ENCODE peak calls at places on chromosomes 4 and X, in five cellular contexts. K, N, V, U and H are unnamed samples.
A peak's percentile ranks its signal among the peaks of the same experiment; 100 is the strongest.

GRCh38 chr4:151166662-151167061 is 67.2 kb downstream of the RPS3A start:
- DNase-seq in K (no peak), N (peak; percentile 14), V (no peak), U (no peak), H (no peak)

GRCh38 chr4:1201851-1202525 is 29.6 kb upstream of the SPON2 start:
- DNase-seq in K (no peak), N (no peak), V (no peak), U (no peak), H (peak; percentile 35)

GRCh38 chrX:9522756-9523155 is 57.9 kb downstream of the TBL1X start:
- DNase-seq in K (no peak), N (no peak), V (no peak), U (no peak), H (no peak)

GRCh38 chr4:176883681-176884418 is 91.1 kb upstream of the VEGFC start:
- DNase-seq in K (no peak), N (peak; percentile 93), V (no peak), U (no peak), H (peak; percentile 80)

GRCh38 chrX:281166-281999 is at the start of gene PLCXD1:
- DNase-seq in K (peak; percentile 96), N (no peak), V (no peak), U (peak; percentile 21), H (peak; percentile 28)

GRCh38 chr4:159206427-159206871 is 103.6 kb downstream of the RAPGEF2 start:
- DNase-seq in K (no peak), N (peak; percentile 35), V (no peak), U (peak; percentile 81), H (no peak)

GRCh38 chrX:155767101-155767878 is 113.9 kb upstream of the VAMP7 start:
- DNase-seq in K (peak; percentile 87), N (peak; percentile 51), V (peak; percentile 71), U (peak; percentile 36), H (peak; percentile 68)

GRCh38 chrX:140701480-140701879 is 8.1 kb upstream of the LINC00632 start:
- DNase-seq in K (peak; percentile 35), N (peak; percentile 58), V (no peak), U (peak; percentile 28), H (peak; percentile 59)

GRCh38 chr4:29970626-29971025 is 749.5 kb upstream of the PCDH7 start:
- DNase-seq in K (peak; percentile 72), N (peak; percentile 50), V (peak; percentile 37), U (no peak), H (no peak)

GRCh38 chr4:84477738-84478137 is 21.4 kb downstream of the NKX6-1 start:
- DNase-seq in K (no peak), N (no peak), V (no peak), U (no peak), H (no peak)

GRCh38 chrX:136067946-136068345 is 79.4 kb upstream of the FHL1 start:
- DNase-seq in K (no peak), N (no peak), V (no peak), U (no peak), H (no peak)

GRCh38 chrX:33307954-33308353 is 96.6 kb upstream of the DMD start:
- DNase-seq in K (no peak), N (peak; percentile 1), V (no peak), U (no peak), H (no peak)

GRCh38 chrX:42943051-42943450 is 165.1 kb upstream of the PPP1R2C start:
- DNase-seq in K (no peak), N (no peak), V (no peak), U (peak; percentile 65), H (no peak)

GRCh38 chr4:57065730-57066482 is 44.3 kb downstream of the IGFBP7 start:
- DNase-seq in K (no peak), N (no peak), V (no peak), U (no peak), H (peak; percentile 36)

GRCh38 chr4:13112030-13112429 is 372.1 kb downstream of the RAB28 start:
- DNase-seq in K (no peak), N (no peak), V (no peak), U (no peak), H (no peak)

GRCh38 chr4:36337665-36338064 is 56.2 kb downstream of the DTHD1 start:
- DNase-seq in K (no peak), N (no peak), V (no peak), U (no peak), H (no peak)

GRCh38 chr4:124640037-124640730 is 72.3 kb downstream of the ANKRD50 start:
- DNase-seq in K (no peak), N (peak; percentile 96), V (peak; percentile 87), U (no peak), H (peak; percentile 77)

GRCh38 chrX:54043696-54044125 is 562 bp downstream of the PHF8 start:
- DNase-seq in K (peak; percentile 49), N (peak; percentile 33), V (no peak), U (peak; percentile 41), H (peak; percentile 62)

GRCh38 chr4:117085185-117085701 is at the start of gene TRAM1L1:
- DNase-seq in K (peak; percentile 90), N (peak; percentile 55), V (no peak), U (no peak), H (peak; percentile 77)

GRCh38 chrX:103831342-103831802 is 685 bp downstream of the RAB9B start:
- DNase-seq in K (peak; percentile 74), N (peak; percentile 64), V (no peak), U (no peak), H (peak; percentile 70)

GRCh38 chrX:9279271-9279596 is 185.6 kb upstream of the TBL1X start:
- DNase-seq in K (no peak), N (no peak), V (no peak), U (peak; percentile 76), H (peak; percentile 20)

GRCh38 chrX:12349201-12349600 is 210.9 kb downstream of the FRMPD4 start:
- DNase-seq in K (peak; percentile 45), N (no peak), V (no peak), U (no peak), H (no peak)

GRCh38 chr4:108884596-108884995 is 121.7 kb upstream of the ETNPPL start:
- DNase-seq in K (no peak), N (no peak), V (no peak), U (no peak), H (peak; percentile 16)

GRCh38 chr4:166724369-166724768 is 509.9 kb downstream of the SPOCK3 start:
- DNase-seq in K (no peak), N (peak; percentile 72), V (no peak), U (no peak), H (no peak)

GRCh38 chr4:16591867-16592266 is 306.6 kb downstream of the LDB2 start:
- DNase-seq in K (no peak), N (no peak), V (no peak), U (no peak), H (no peak)

GRCh38 chr4:153939570-153939969 is 150.7 kb upstream of the SFRP2 start:
- DNase-seq in K (no peak), N (no peak), V (no peak), U (no peak), H (no peak)

GRCh38 chr4:83875437-83875836 is 339.5 kb downstream of the GPAT3 start:
- DNase-seq in K (no peak), N (no peak), V (no peak), U (no peak), H (no peak)

GRCh38 chr4:144179152-144179739 is 38.7 kb upstream of the GYPA start:
- DNase-seq in K (no peak), N (no peak), V (no peak), U (no peak), H (no peak)

GRCh38 chr4:144171697-144172096 is 31.2 kb upstream of the GYPA start:
- DNase-seq in K (no peak), N (no peak), V (no peak), U (no peak), H (no peak)

GRCh38 chr4:144176476-144176875 is 36.0 kb upstream of the GYPA start:
- DNase-seq in K (no peak), N (no peak), V (no peak), U (no peak), H (no peak)

GRCh38 chr4:144178414-144178813 is 37.9 kb upstream of the GYPA start:
- DNase-seq in K (peak; percentile 57), N (no peak), V (no peak), U (no peak), H (no peak)

DNA sequence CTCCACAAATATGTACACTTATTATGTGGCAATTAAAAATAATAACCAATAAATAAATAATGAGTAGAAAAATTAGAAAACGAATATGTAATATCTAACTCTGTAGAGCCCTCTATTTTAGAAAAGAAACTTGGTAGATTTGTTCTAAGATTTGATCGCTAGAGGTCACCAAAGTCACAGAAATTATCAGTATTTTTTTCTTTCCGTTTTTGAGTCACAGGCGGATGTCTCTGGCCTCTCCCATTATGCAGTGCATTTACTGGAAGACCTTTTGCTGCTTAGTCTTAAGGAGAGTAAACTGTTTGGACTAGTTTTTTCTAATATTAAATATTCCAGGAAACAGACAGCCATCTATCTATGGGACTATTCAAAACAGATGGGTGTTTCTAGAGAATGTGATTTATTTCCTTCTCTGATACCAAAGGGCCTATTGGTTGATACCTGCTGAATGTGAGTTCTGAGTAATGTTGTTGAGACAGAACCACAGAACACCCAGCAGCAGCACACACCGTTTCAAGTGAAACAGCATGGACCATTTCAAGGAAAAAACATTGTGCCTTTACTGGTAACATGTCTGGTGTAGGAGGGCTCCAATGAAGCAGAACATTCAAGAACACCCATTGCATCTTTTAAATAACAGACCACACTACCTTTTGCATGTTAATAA is 34.0 kb upstream of the GYPA start:
- DNase-seq in K (peak; percentile 70), N (peak; percentile 81), V (peak; percentile 44), U (peak; percentile 70), H (peak; percentile 77)
- TF ChIP-seq EZH2phosphoT487 in K (no peak), N (no peak), V (no peak), U (no peak), H (no peak)

GRCh38 chrX:16786139-16786790 is at the start of gene TXLNG:
- DNase-seq in K (peak; percentile 97), N (peak; percentile 97), V (peak; percentile 96), U (peak; percentile 96), H (peak; percentile 97)
- H3K27ac ChIP-seq in K (peak within 1 kb of the TSS; percentile 67), N (peak within 1 kb of the TSS; percentile 49), V (peak within 1 kb of the TSS; percentile 67), U (peak within 1 kb of the TSS; percentile 74), H (peak within 1 kb of the TSS; percentile 67)

GRCh38 chrX:71629467-71629866 is 11.2 kb upstream of the CXCR3 start:
- DNase-seq in K (no peak), N (no peak), V (no peak), U (peak; percentile 61), H (no peak)

GRCh38 chrX:71623714-71624113 is 5.4 kb upstream of the CXCR3 start:
- DNase-seq in K (no peak), N (no peak), V (no peak), U (no peak), H (no peak)

GRCh38 chrX:71627588-71628404 is 9.5 kb upstream of the CXCR3 start:
- DNase-seq in K (no peak), N (no peak), V (no peak), U (peak; percentile 84), H (no peak)

GRCh38 chrX:71625471-71625870 is 7.2 kb upstream of the CXCR3 start:
- DNase-seq in K (no peak), N (no peak), V (no peak), U (no peak), H (no peak)

GRCh38 chrX:71626576-71626975 is 8.3 kb upstream of the CXCR3 start:
- DNase-seq in K (no peak), N (no peak), V (no peak), U (no peak), H (no peak)
- TF ChIP-seq EZH2phosphoT487 in K (no peak), N (no peak), V (no peak), U (no peak), H (no peak)

DNA sequence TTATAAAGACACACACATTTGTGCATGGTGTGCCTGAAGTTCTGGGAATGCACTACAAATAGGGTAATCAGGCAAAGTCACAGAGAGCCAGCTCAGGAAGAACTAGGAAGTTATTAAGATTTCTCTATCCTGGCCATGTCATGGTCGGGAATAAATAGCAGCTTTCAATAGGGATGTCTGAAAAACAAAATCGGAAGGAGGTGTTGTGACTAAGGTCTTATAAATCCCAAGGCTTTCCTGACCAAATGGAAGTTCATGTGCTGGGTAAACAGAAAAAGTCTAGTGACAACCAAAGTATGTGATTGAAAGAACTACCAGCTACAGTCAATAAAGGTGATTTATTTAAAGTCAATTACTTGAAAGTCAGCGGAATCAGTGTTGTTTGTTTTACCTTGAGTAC is 262.5 kb upstream of the HS3ST1 start:
- DNase-seq in K (no peak), N (peak; percentile 76), V (no peak), U (no peak), H (no peak)
- H3K27ac ChIP-seq in K (no peak overlapping the region), N (peak overlapping the region; percentile 71), V (no peak overlapping the region), U (no peak overlapping the region), H (no peak overlapping the region)